ENCODE peak calls at places on chromosome 1, in four cellular contexts. H, Z, D and G are unnamed samples.

GRCh38 chr1:64948905-64949833 is 17.2 kb downstream of the JAK1 start:
- DNase-seq in H (no peak), Z (peak), D (no peak), G (no peak)

GRCh38 chr1:47690341-47691244 is 252.7 kb downstream of the FOXD2 start:
- DNase-seq in H (no peak), Z (no peak), D (peak), G (no peak)

GRCh38 chr1:183101841-183102276 is 78.6 kb downstream of the LAMC1 start:
- DNase-seq in H (no peak), Z (no peak), D (no peak), G (peak)

GRCh38 chr1:221832617-221833016 is 90.7 kb upstream of the DUSP10 start:
- DNase-seq in H (no peak), Z (peak), D (no peak), G (no peak)

GRCh38 chr1:117162806-117163205 is 41.3 kb upstream of the TRIM45 start:
- DNase-seq in H (no peak), Z (no peak), D (no peak), G (no peak)

GRCh38 chr1:44294588-44295007 is 60.5 kb downstream of the ERI3 start:
- DNase-seq in H (peak), Z (no peak), D (peak), G (peak)

GRCh38 chr1:67441183-67441582 is 11.0 kb upstream of the SERBP1 start:
- DNase-seq in H (no peak), Z (no peak), D (no peak), G (peak)

GRCh38 chr1:53585116-53585515 is 125.9 kb downstream of the DMRTB1 start:
- DNase-seq in H (no peak), Z (no peak), D (peak), G (no peak)

GRCh38 chr1:87140831-87141540 is 187.7 kb upstream of the LMO4 start:
- DNase-seq in H (no peak), Z (peak), D (no peak), G (no peak)

GRCh38 chr1:223364685-223365382 is 858 bp upstream of the SUSD4 start:
- DNase-seq in H (no peak), Z (no peak), D (peak), G (peak)

GRCh38 chr1:193741228-193741627 is 554.8 kb upstream of the B3GALT2 start:
- DNase-seq in H (no peak), Z (no peak), D (no peak), G (no peak)

GRCh38 chr1:201349091-201349490 is 28.4 kb downstream of the TNNT2 start:
- DNase-seq in H (no peak), Z (no peak), D (no peak), G (peak)